ENCODE peak calls at places on chromosomes 13 and 19, in four cellular contexts. G is activated CD4-positive, alpha-beta T cell treated with anti-CD3 and anti-CD28 coated beads, Interleukin-2, amount 50 U/mL, for 24 hours; Z is T follicular helper cell; D is osteocyte. R is an unnamed sample.

GRCh38 chr19:33558846-33559245 is 37.3 kb upstream of the PEPD start:
- DNase-seq in G (no peak), Z (no peak), D (no peak), R (no peak)

GRCh38 chr19:19554074-19555023 is 16.3 kb downstream of the CILP2 start:
- DNase-seq in G (peak; percentile 36), Z (no peak), D (no peak), R (peak; percentile 42)

GRCh38 chr19:9431475-9431874 is 3.9 kb downstream of the ZNF266 start:
- DNase-seq in G (no peak), Z (peak; percentile 1), D (no peak), R (no peak)

GRCh38 chr19:589693-590395 is at the start of gene HCN2:
- DNase-seq in G (no peak), Z (no peak), D (no peak), R (no peak)

GRCh38 chr19:48433337-48433736 is 12.4 kb upstream of the GRWD1 start:
- DNase-seq in G (no peak), Z (no peak), D (no peak), R (no peak)

GRCh38 chr13:90719452-90719851 is 628.0 kb upstream of the MIR17HG start:
- DNase-seq in G (no peak), Z (no peak), D (no peak), R (no peak)

GRCh38 chr13:21322988-21323387 is 136.1 kb downstream of the ZDHHC20 start:
- DNase-seq in G (no peak), Z (no peak), D (no peak), R (no peak)

GRCh38 chr19:55703790-55704215 is 28.8 kb downstream of the EPN1 start:
- DNase-seq in G (peak; percentile 13), Z (peak; percentile 24), D (no peak), R (no peak)

GRCh38 chr19:13883665-13884064 is 6.7 kb downstream of the NANOS3 start:
- DNase-seq in G (no peak), Z (no peak), D (no peak), R (no peak)

GRCh38 chr19:53552001-53552721 is 14.2 kb downstream of the ZNF331 start:
- DNase-seq in G (no peak), Z (no peak), D (no peak), R (no peak)

GRCh38 chr13:78881746-78882145 is 222.8 kb upstream of the OBI1 start:
- DNase-seq in G (no peak), Z (no peak), D (no peak), R (no peak)

GRCh38 chr13:25177012-25177411 is 4.9 kb upstream of the AMER2 start:
- DNase-seq in G (no peak), Z (no peak), D (no peak), R (no peak)

GRCh38 chr13:48749699-48750473 is 96.2 kb downstream of the CYSLTR2 start:
- DNase-seq in G (peak; percentile 36), Z (peak; percentile 8), D (peak; percentile 88), R (peak; percentile 25)

GRCh38 chr19:28586501-28586900 is 626.5 kb downstream of the UQCRFS1 start:
- DNase-seq in G (no peak), Z (no peak), D (no peak), R (no peak)

GRCh38 chr19:49514151-49514550 is 1.7 kb downstream of the FCGRT start:
- DNase-seq in G (no peak), Z (no peak), D (no peak), R (no peak)

GRCh38 chr19:48444933-48445194 is 919 bp upstream of the GRWD1 start:
- DNase-seq in G (no peak), Z (no peak), D (no peak), R (no peak)

GRCh38 chr13:44719857-44720671 is 143.9 kb upstream of the TSC22D1 start:
- DNase-seq in G (no peak), Z (no peak), D (no peak), R (no peak)

GRCh38 chr19:39382991-39383828 is 7.7 kb downstream of the PAF1 start:
- DNase-seq in G (no peak), Z (no peak), D (no peak), R (no peak)

GRCh38 chr13:109389456-109389855 is 396.9 kb downstream of the IRS2 start:
- DNase-seq in G (no peak), Z (no peak), D (no peak), R (no peak)

GRCh38 chr19:45824041-45824471 is 8.9 kb upstream of the RSPH6A start:
- DNase-seq in G (no peak), Z (no peak), D (no peak), R (no peak)

GRCh38 chr13:113808058-113808834 is 49.2 kb downstream of the TMEM255B start:
- DNase-seq in G (no peak), Z (no peak), D (no peak), R (no peak)

GRCh38 chr19:33395561-33396550 is 22.3 kb downstream of the CEBPG start:
- DNase-seq in G (no peak), Z (no peak), D (no peak), R (no peak)

GRCh38 chr13:112926993-112927392 is 42.0 kb upstream of the MCF2L start:
- DNase-seq in G (no peak), Z (no peak), D (no peak), R (no peak)

GRCh38 chr13:28037399-28037798 is 48.9 kb upstream of the URAD start:
- DNase-seq in G (no peak), Z (no peak), D (no peak), R (no peak)

GRCh38 chr19:18023596-18024212 is 15.7 kb downstream of the ARRDC2 start:
- DNase-seq in G (no peak), Z (peak; percentile 81), D (no peak), R (peak; percentile 76)

GRCh38 chr19:35712529-35712909 is 5.3 kb upstream of the KMT2B start:
- DNase-seq in G (peak; percentile 31), Z (no peak), D (no peak), R (no peak)

GRCh38 chr19:38675611-38676010 is 28.2 kb downstream of the ACTN4 start:
- DNase-seq in G (no peak), Z (no peak), D (no peak), R (no peak)

GRCh38 chr13:36275190-36276002 is 22.2 kb downstream of the CCDC169 start:
- DNase-seq in G (no peak), Z (no peak), D (no peak), R (no peak)

GRCh38 chr13:47310376-47310775 is 413.5 kb upstream of the HTR2A start:
- DNase-seq in G (no peak), Z (no peak), D (no peak), R (no peak)

GRCh38 chr13:24208314-24208713 is 47.8 kb downstream of the SPATA13 start:
- DNase-seq in G (no peak), Z (no peak), D (no peak), R (no peak)

GRCh38 chr13:42110410-42111155 is 62.1 kb downstream of the DGKH start:
- DNase-seq in G (no peak), Z (no peak), D (no peak), R (peak; percentile 31)

GRCh38 chr19:44809856-44810554 is 1.1 kb downstream of the BCAM start:
- DNase-seq in G (no peak), Z (no peak), D (no peak), R (no peak)

GRCh38 chr13:49858183-49858856 is 65.8 kb upstream of the KPNA3 start:
- DNase-seq in G (no peak), Z (no peak), D (peak; percentile 25), R (no peak)